ENCODE peak calls at places on chromosomes 1 and 21, in nine cellular contexts. E is body of pancreas, S is small intestine, H is neural progenitor cell, O is aorta, Y is K562, Q is uterus, P is stomach, R is heart left ventricle. C is an unnamed sample.
A peak's percentile ranks its signal among the peaks of the same experiment; 100 is the strongest.

GRCh38 chr1:228410015-228410414 is 3.4 kb upstream of the TRIM11 start:
- DNase-seq in E (no peak), S (no peak), H (no peak), O (no peak), Y (no peak), Q (no peak), P (no peak), R (no peak), C (no peak)

GRCh38 chr1:99965646-99966375 is 4.0 kb upstream of the SLC35A3 start:
- DNase-seq in E (no peak), S (no peak), H (no peak), O (no peak), Y (no peak), Q (no peak), P (no peak), R (no peak), C (no peak)

GRCh38 chr1:29033829-29034466 is 89.8 kb downstream of the TMEM200B start:
- DNase-seq in E (no peak), S (peak; percentile 57), H (peak; percentile 27), O (no peak), Y (peak; percentile 46), Q (no peak), P (no peak), R (no peak), C (peak; percentile 58)

GRCh38 chr1:89908993-89909436 is 85.9 kb upstream of the ZNF326 start:
- DNase-seq in E (no peak), S (no peak), H (no peak), O (no peak), Y (no peak), Q (no peak), P (no peak), R (peak; percentile 33), C (no peak)

GRCh38 chr1:39213511-39214002 is 9.1 kb downstream of the MACF1 start:
- DNase-seq in E (no peak), S (no peak), H (peak; percentile 24), O (no peak), Y (no peak), Q (no peak), P (no peak), R (no peak), C (no peak)

GRCh38 chr21:42764883-42765282 is 111.5 kb downstream of the PDE9A start:
- DNase-seq in E (no peak), S (no peak), H (no peak), O (no peak), Y (no peak), Q (no peak), P (no peak), R (no peak), C (no peak)

GRCh38 chr1:19672237-19672636 is 7.6 kb downstream of the HTR6 start:
- DNase-seq in E (no peak), S (no peak), H (no peak), O (no peak), Y (no peak), Q (no peak), P (no peak), R (no peak), C (no peak)

GRCh38 chr1:67264152-67264551 is 43.5 kb upstream of the IL12RB2 start:
- DNase-seq in E (no peak), S (no peak), H (no peak), O (no peak), Y (no peak), Q (no peak), P (no peak), R (no peak), C (no peak)

GRCh38 chr21:16002872-16003466 is 273.2 kb downstream of the USP25 start:
- DNase-seq in E (no peak), S (no peak), H (no peak), O (no peak), Y (no peak), Q (no peak), P (no peak), R (no peak), C (peak; percentile 24)

GRCh38 chr1:185733818-185734709 is at the start of gene HMCN1:
- DNase-seq in E (peak; percentile 63), S (peak; percentile 65), H (peak; percentile 91), O (peak; percentile 89), Y (peak; percentile 39), Q (peak; percentile 72), P (peak; percentile 58), R (peak; percentile 83), C (peak; percentile 89)

GRCh38 chr1:155205035-155205434 is 2.7 kb downstream of the THBS3 start:
- DNase-seq in E (no peak), S (no peak), H (no peak), O (peak; percentile 45), Y (no peak), Q (no peak), P (no peak), R (no peak), C (no peak)
- H3K4me3 ChIP-seq in E (no peak overlapping the region), S (no peak overlapping the region), H (no peak overlapping the region), O (no peak overlapping the region), Y (no peak overlapping the region), Q (no peak overlapping the region), P (no peak overlapping the region), R (no peak overlapping the region), C (no peak overlapping the region)

DNA sequence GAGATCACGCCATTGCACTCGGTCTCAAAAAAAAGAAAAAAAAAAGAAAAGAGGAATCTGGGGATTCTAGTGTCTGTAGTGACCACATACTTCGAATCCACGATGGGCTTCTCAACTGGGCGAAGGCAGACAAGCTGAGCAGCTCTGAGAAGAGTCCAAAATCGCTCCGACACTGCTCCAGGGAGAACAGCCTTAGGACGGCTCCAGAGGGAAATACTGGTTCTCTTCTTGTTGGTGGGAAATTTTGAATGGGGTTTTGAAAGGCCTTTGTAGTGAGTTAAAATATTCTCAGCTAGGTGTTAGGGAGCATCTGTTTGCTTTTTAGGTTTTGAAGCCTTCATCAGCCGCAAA is 18.3 kb upstream of the HJV start:
- DNase-seq in E (no peak), S (no peak), H (no peak), O (no peak), Y (no peak), Q (no peak), P (no peak), R (no peak), C (peak; percentile 34)
- H3K4me3 ChIP-seq in E (no peak overlapping the region), S (no peak overlapping the region), H (peak overlapping the region; percentile 84), O (no peak overlapping the region), Y (peak overlapping the region; percentile 78), Q (peak overlapping the region; percentile 56), P (peak overlapping the region; percentile 65), R (no peak overlapping the region), C (peak overlapping the region; percentile 84)

GRCh38 chr1:54549181-54549924 is 1.3 kb downstream of the ACOT11 start:
- DNase-seq in E (no peak), S (no peak), H (no peak), O (no peak), Y (no peak), Q (no peak), P (no peak), R (peak; percentile 80), C (no peak)

GRCh38 chr1:54547601-54548388 is at the start of gene ACOT11:
- DNase-seq in E (peak; percentile 81), S (no peak), H (peak; percentile 44), O (peak; percentile 93), Y (peak; percentile 45), Q (peak; percentile 93), P (peak; percentile 77), R (peak; percentile 95), C (peak; percentile 75)

GRCh38 chr1:54545916-54546635 is 2.0 kb upstream of the ACOT11 start:
- DNase-seq in E (no peak), S (no peak), H (no peak), O (no peak), Y (no peak), Q (no peak), P (no peak), R (no peak), C (no peak)

GRCh38 chr1:54546651-54547348 is 1.2 kb upstream of the ACOT11 start:
- DNase-seq in E (peak; percentile 22), S (no peak), H (no peak), O (no peak), Y (no peak), Q (no peak), P (no peak), R (no peak), C (no peak)

DNA sequence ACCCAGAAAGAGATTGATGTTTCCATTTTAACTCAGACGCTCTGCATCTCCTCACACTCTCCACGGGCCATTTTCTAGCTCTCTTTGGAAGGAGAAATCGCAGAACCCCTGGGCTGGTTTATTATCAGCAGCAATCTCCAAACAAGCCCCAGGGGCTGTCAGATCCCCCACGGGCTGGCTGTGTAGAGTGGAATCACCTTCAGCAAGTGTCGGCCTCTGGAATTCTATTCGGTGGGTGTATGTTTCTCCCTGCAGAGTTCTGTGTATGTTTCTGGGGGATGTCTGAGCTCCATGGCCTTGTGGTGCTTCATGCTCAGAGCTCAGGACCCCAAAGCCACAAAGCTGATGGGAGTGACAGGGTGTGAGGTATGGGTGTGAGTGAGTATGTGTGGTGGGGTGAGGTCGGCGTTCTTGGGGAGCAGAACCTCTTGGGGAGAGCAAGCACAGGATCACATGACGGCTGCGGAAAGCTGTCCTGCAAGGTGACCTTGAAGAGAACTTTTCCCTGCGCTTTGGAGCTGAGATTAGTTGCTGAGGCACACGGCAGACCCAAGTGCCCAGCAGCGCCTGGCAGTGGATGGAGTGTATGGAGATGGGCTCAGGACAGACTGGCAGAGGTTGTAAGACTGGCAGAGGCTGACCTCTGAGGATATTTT is 489 bp downstream of the ACOT11 start:
- DNase-seq in E (no peak), S (no peak), H (no peak), O (no peak), Y (no peak), Q (no peak), P (peak; percentile 47), R (peak; percentile 73), C (no peak)
- H3K4me3 ChIP-seq in E (no peak overlapping the region), S (no peak overlapping the region), H (no peak overlapping the region), O (peak overlapping the region; percentile 30), Y (no peak overlapping the region), Q (peak overlapping the region; percentile 28), P (peak overlapping the region; percentile 22), R (peak overlapping the region; percentile 57), C (no peak overlapping the region)

GRCh38 chr1:2212542-2213491 is 15.3 kb upstream of the SKI start:
- DNase-seq in E (peak; percentile 92), S (peak; percentile 81), H (peak; percentile 95), O (peak; percentile 96), Y (peak; percentile 80), Q (peak; percentile 97), P (peak; percentile 88), R (peak; percentile 97), C (peak; percentile 98)

GRCh38 chr1:2210084-2210653 is 15.6 kb upstream of the FAAP20 start:
- DNase-seq in E (no peak), S (no peak), H (no peak), O (no peak), Y (no peak), Q (peak; percentile 30), P (no peak), R (peak; percentile 30), C (no peak)

GRCh38 chr1:2213576-2214505 is 14.3 kb upstream of the SKI start:
- DNase-seq in E (peak; percentile 41), S (no peak), H (no peak), O (peak; percentile 91), Y (no peak), Q (peak; percentile 93), P (no peak), R (peak; percentile 92), C (no peak)

GRCh38 chr1:2210786-2211185 is 16.2 kb upstream of the FAAP20 start:
- DNase-seq in E (no peak), S (no peak), H (peak; percentile 1), O (no peak), Y (no peak), Q (no peak), P (no peak), R (peak; percentile 32), C (no peak)

DNA sequence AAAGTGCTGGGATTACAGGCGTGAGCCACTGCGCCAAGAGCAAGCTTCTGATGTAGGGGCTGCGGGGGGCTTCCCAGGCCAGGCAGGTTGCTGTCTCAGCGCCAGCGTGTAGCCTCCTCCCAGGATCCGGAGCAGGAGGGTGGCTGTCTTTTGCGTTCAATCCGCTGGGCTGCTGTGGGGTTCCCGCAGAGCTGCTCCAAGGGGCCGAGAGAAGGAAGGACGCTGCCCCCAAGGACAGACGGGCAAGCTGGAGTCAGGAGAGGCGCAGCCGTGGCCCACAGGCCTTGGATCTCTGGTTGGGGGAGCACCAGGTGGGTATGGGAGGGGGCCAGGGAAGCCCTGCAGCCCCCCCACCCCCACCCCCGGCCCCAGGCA is 16.0 kb upstream of the SKI start:
- DNase-seq in E (no peak), S (no peak), H (peak; percentile 70), O (peak; percentile 61), Y (no peak), Q (no peak), P (no peak), R (no peak), C (no peak)
- H3K4me3 ChIP-seq in E (no peak overlapping the region), S (no peak overlapping the region), H (peak overlapping the region; percentile 34), O (no peak overlapping the region), Y (no peak overlapping the region), Q (peak overlapping the region; percentile 17), P (peak overlapping the region; percentile 37), R (peak overlapping the region; percentile 35), C (peak overlapping the region; percentile 62)

C was measured in GM23338.